ENCODE peak calls at places on chromosomes 1 and 21, in five cellular contexts. Q is CD4-positive, alpha-beta T cell; O is ELF-1; Z is A673; E is AG04449. Y is an unnamed sample.
A peak's percentile ranks its signal among the peaks of the same experiment; 100 is the strongest.

GRCh38 chr1:17734609-17735008 is 20.5 kb upstream of the ACTL8 start:
- DNase-seq in Q (no peak), O (no peak), Z (no peak), E (no peak), Y (no peak)

GRCh38 chr1:151047925-151048644 is 534 bp downstream of the C1orf56 start:
- DNase-seq in Q (peak; percentile 38), O (peak; percentile 82), Z (peak; percentile 79), E (no peak), Y (peak; percentile 35)

GRCh38 chr1:24486296-24487065 is 16.2 kb upstream of the RCAN3 start:
- DNase-seq in Q (no peak), O (no peak), Z (no peak), E (no peak), Y (no peak)

GRCh38 chr1:195238313-195238712 is 1369.9 kb downstream of the KCNT2 start:
- DNase-seq in Q (no peak), O (no peak), Z (no peak), E (no peak), Y (no peak)

GRCh38 chr1:209651148-209651547 is 1.1 kb downstream of the LAMB3 start:
- DNase-seq in Q (peak; percentile 24), O (peak; percentile 65), Z (no peak), E (no peak), Y (peak; percentile 14)

GRCh38 chr1:54442185-54442584 is 36.0 kb upstream of the SSBP3 start:
- DNase-seq in Q (no peak), O (peak; percentile 51), Z (no peak), E (no peak), Y (no peak)

GRCh38 chr1:76125441-76126215 is 51.1 kb downstream of the ST6GALNAC3 start:
- DNase-seq in Q (no peak), O (no peak), Z (peak; percentile 12), E (no peak), Y (no peak)

GRCh38 chr1:21673277-21673780 is 4.2 kb upstream of the RAP1GAP start:
- DNase-seq in Q (no peak), O (no peak), Z (peak; percentile 64), E (peak; percentile 40), Y (no peak)

GRCh38 chr1:7060826-7061225 is 275.6 kb downstream of the CAMTA1 start:
- DNase-seq in Q (no peak), O (no peak), Z (no peak), E (no peak), Y (no peak)

GRCh38 chr1:11550664-11551283 is 71.8 kb downstream of the DISP3 start:
- DNase-seq in Q (no peak), O (peak; percentile 89), Z (peak; percentile 86), E (no peak), Y (no peak)

GRCh38 chr21:34552324-34553198 is 40.6 kb upstream of the KCNE1 start:
- DNase-seq in Q (no peak), O (no peak), Z (no peak), E (no peak), Y (no peak)

GRCh38 chr1:113804421-113805255 is 7.6 kb downstream of the RSBN1 start:
- DNase-seq in Q (no peak), O (peak; percentile 12), Z (peak; percentile 10), E (no peak), Y (no peak)

GRCh38 chr1:89512996-89513395 is 11.6 kb upstream of the LRRC8B start:
- DNase-seq in Q (no peak), O (no peak), Z (no peak), E (no peak), Y (no peak)